ENCODE peak calls at places on chromosomes 16 and 17, in ten cellular contexts. S is Kasumi-1; K is CD8-positive, alpha-beta T cell; I is thoracic aorta; Z is effector CD4-positive, alpha-beta T cell; P is mucosa of descending colon; Q is fibroblast of mammary gland; E is activated T-cell treated with anti-CD3 and anti-CD28 coated beads, Interleukin-2, amount 50 U/mL, for 72 hours; C is psoas muscle; H is GM13977. Y is an unnamed sample.

GRCh38 chr17:66627985-66628384 is 206.9 kb upstream of the CACNG5 start:
- DNase-seq in Q (peak), H (no peak), E (no peak), P (no peak), I (no peak), C (no peak), S (no peak), Z (no peak), K (no peak), Y (no peak)

GRCh38 chr16:2511996-2512919 is 1.5 kb upstream of the ATP6V0C start:
- DNase-seq in K (no peak), C (no peak), P (no peak), I (no peak), S (no peak), Q (no peak), E (no peak), Z (no peak), H (no peak), Y (no peak)

GRCh38 chr16:77850637-77851330 is 62.4 kb downstream of the VAT1L start:
- DNase-seq in S (no peak), Z (no peak), K (no peak), E (no peak), I (no peak), Q (peak), C (no peak), H (no peak), P (no peak), Y (no peak)

GRCh38 chr16:252366-253337 is 18.0 kb downstream of the FAM234A start:
- DNase-seq in C (no peak), P (peak), S (peak), E (peak), Z (no peak), Q (no peak), K (no peak), I (no peak), H (peak), Y (peak)

GRCh38 chr16:30340621-30341020 is 14.5 kb downstream of the CD2BP2 start:
- DNase-seq in P (no peak), C (no peak), K (no peak), I (no peak), H (no peak), Q (no peak), E (no peak), S (no peak), Z (no peak), Y (no peak)

GRCh38 chr17:82648761-82649474 is 674 bp upstream of the WDR45B start:
- DNase-seq in H (peak), E (peak), I (no peak), K (no peak), C (peak), S (peak), Q (peak), P (peak), Z (peak), Y (peak)

GRCh38 chr16:72926671-72927070 is 121.3 kb downstream of the ZFHX3 start:
- DNase-seq in I (no peak), S (no peak), E (no peak), K (no peak), Z (no peak), Q (no peak), P (no peak), C (no peak), H (no peak), Y (no peak)

GRCh38 chr17:79515646-79516604 is 94.9 kb downstream of the RBFOX3 start:
- DNase-seq in Z (no peak), Q (no peak), H (no peak), I (no peak), C (no peak), E (no peak), S (no peak), K (no peak), P (no peak), Y (no peak)

GRCh38 chr17:61411944-61412859 is 12.6 kb downstream of the TBX2 start:
- DNase-seq in K (peak), H (peak), I (no peak), P (peak), Z (peak), Q (peak), C (peak), S (peak), E (peak), Y (peak)